ENCODE peak calls at places on chromosomes 16 and 17, in ten cellular contexts. J is mucosa of gallbladder, P is NCI-H1436, N is endothelial cell, H is DMS 273 treated with DMSO at 0.1 percent for 48 hours, L is naive B cell, V is SW 1271, F is M059J, E is thoracic aorta, Z is NCI-H524. R is an unnamed sample.

GRCh38 chr17:77439382-77440013 is 298.7 kb downstream of the SEC14L1 start:
- DNase-seq in L (no peak), F (no peak), V (no peak), H (no peak), E (no peak), P (no peak), Z (peak; percentile 52), J (no peak), N (no peak), R (no peak)

GRCh38 chr16:72066747-72067146 is 3.7 kb downstream of the HPR start:
- DNase-seq in P (peak; percentile 7), H (no peak), V (peak; percentile 60), L (peak; percentile 12), J (no peak), Z (peak; percentile 16), N (peak; percentile 19), F (peak; percentile 52), E (no peak), R (no peak)

GRCh38 chr16:83994087-83994486 is 26.0 kb downstream of the NECAB2 start:
- DNase-seq in J (no peak), V (peak; percentile 58), H (no peak), Z (no peak), P (no peak), N (no peak), F (peak; percentile 79), E (no peak), L (no peak), R (no peak)

GRCh38 chr17:43217614-43218087 is 6.0 kb downstream of the TMEM106A start:
- DNase-seq in Z (no peak), H (no peak), E (no peak), L (no peak), V (no peak), J (no peak), P (no peak), F (no peak), N (no peak), R (no peak)

GRCh38 chr16:88688013-88688778 is 1.9 kb upstream of the SNAI3 start:
- DNase-seq in P (no peak), V (no peak), N (no peak), E (no peak), J (peak; percentile 73), L (no peak), F (no peak), H (no peak), Z (peak; percentile 14), R (peak; percentile 52)

GRCh38 chr17:80942360-80943345 is 49.0 kb upstream of the CHMP6 start:
- DNase-seq in J (peak; percentile 87), V (no peak), N (no peak), F (no peak), E (peak; percentile 77), L (no peak), P (no peak), Z (no peak), H (no peak), R (no peak)

GRCh38 chr16:9047689-9048301 is 43.6 kb upstream of the HAPSTR1 start:
- DNase-seq in F (peak; percentile 100), J (peak; percentile 92), V (peak; percentile 96), E (peak; percentile 90), H (peak; percentile 77), N (peak; percentile 45), P (peak; percentile 81), Z (no peak), L (no peak), R (peak; percentile 36)

GRCh38 chr16:79628501-79628975 is 28.0 kb upstream of the MAF start:
- DNase-seq in E (no peak), H (no peak), J (no peak), P (no peak), F (peak; percentile 81), V (no peak), L (no peak), N (no peak), Z (no peak), R (no peak)

R was measured in NCI-H2107.